ENCODE peak calls at places on chromosome 16, in five cellular contexts. G is mucosa of gallbladder; C is T-cell; M is stimulated activated CD8-positive, alpha-beta memory T cell treated with anti-CD3 and anti-CD28 coated beads, Interleukin-15, amount 100 ng/mL, for 24 hours; F is HS-27A. T is an unnamed sample.

GRCh38 chr16:68319185-68319908 is 8.5 kb downstream of the PRMT7 start:
- DNase-seq in F (no peak), G (no peak), M (no peak), C (no peak), T (no peak)

GRCh38 chr16:14354561-14355351 is 275.3 kb downstream of the PARN start:
- DNase-seq in F (no peak), G (no peak), M (no peak), C (no peak), T (no peak)

GRCh38 chr16:72195609-72196008 is 23.7 kb upstream of the PMFBP1 start:
- DNase-seq in G (no peak), M (no peak), C (no peak), F (no peak), T (no peak)

GRCh38 chr16:67372664-67373063 is 20.6 kb downstream of the TPPP3 start:
- DNase-seq in F (no peak), M (no peak), G (no peak), C (no peak), T (no peak)

GRCh38 chr16:51407199-51407598 is 256.1 kb upstream of the SALL1 start:
- DNase-seq in C (no peak), F (no peak), M (no peak), G (no peak), T (no peak)

GRCh38 chr16:85944572-85945423 is 45.8 kb downstream of the IRF8 start:
- DNase-seq in G (no peak), C (no peak), M (no peak), F (no peak), T (no peak)

GRCh38 chr16:79042886-79043285 is 557.7 kb downstream of the MAF start:
- DNase-seq in C (peak; percentile 4), F (no peak), M (no peak), G (no peak), T (no peak)

GRCh38 chr16:69935278-69935711 is 15.8 kb upstream of the CLEC18A start:
- DNase-seq in C (no peak), M (no peak), F (no peak), G (no peak), T (no peak)

GRCh38 chr16:87263418-87264052 is 53.7 kb downstream of the C16orf95 start:
- DNase-seq in C (no peak), M (no peak), G (no peak), F (no peak), T (no peak)

GRCh38 chr16:79607587-79607986 is 7.0 kb upstream of the MAF start:
- DNase-seq in M (no peak), G (no peak), C (no peak), F (no peak), T (no peak)

GRCh38 chr16:80526418-80527061 is 14.3 kb upstream of the DYNLRB2 start:
- DNase-seq in F (peak; percentile 12), G (peak; percentile 59), C (peak; percentile 37), M (no peak), T (no peak)

GRCh38 chr16:83300326-83300725 is 507.5 kb upstream of the HSBP1 start:
- DNase-seq in G (no peak), C (no peak), F (no peak), M (no peak), T (no peak)

GRCh38 chr16:70715113-70715711 is 29.4 kb upstream of the MTSS2 start:
- DNase-seq in F (peak; percentile 99), G (peak; percentile 70), M (no peak), C (no peak), T (no peak)

GRCh38 chr16:3017262-3017805 is 649 bp downstream of the CLDN6 start:
- DNase-seq in C (no peak), G (no peak), F (no peak), M (no peak), T (no peak)

GRCh38 chr16:50585331-50585776 is 37.2 kb downstream of the NKD1 start:
- DNase-seq in C (no peak), G (peak; percentile 79), F (no peak), M (no peak), T (no peak)

GRCh38 chr16:35184356-35184870 is 1725.0 kb downstream of the TP53TG3F start:
- DNase-seq in F (no peak), M (no peak), C (no peak), G (no peak), T (no peak)

GRCh38 chr16:81713295-81713772 is 65.8 kb upstream of the PLCG2 start:
- DNase-seq in G (no peak), C (no peak), M (no peak), F (no peak), T (no peak)

GRCh38 chr16:71360378-71360777 is 1.9 kb downstream of the CALB2 start:
- DNase-seq in C (no peak), G (peak; percentile 32), F (peak; percentile 69), M (no peak), T (no peak)

GRCh38 chr16:83689385-83689831 is 118.4 kb upstream of the HSBP1 start:
- DNase-seq in M (no peak), C (no peak), F (peak; percentile 89), G (no peak), T (no peak)

GRCh38 chr16:30434852-30435251 is 5.0 kb upstream of the DCTPP1 start:
- DNase-seq in F (no peak), C (no peak), G (no peak), M (no peak), T (no peak)

GRCh38 chr16:72797606-72798005 is 250.3 kb downstream of the ZFHX3 start:
- DNase-seq in G (peak; percentile 28), C (no peak), M (no peak), F (no peak), T (no peak)

GRCh38 chr16:77306050-77306616 is 106.9 kb downstream of the SYCE1L start:
- DNase-seq in M (no peak), F (no peak), G (no peak), C (no peak), T (no peak)

GRCh38 chr16:22311520-22311919 is 14.3 kb downstream of the POLR3E start:
- DNase-seq in F (no peak), G (no peak), M (no peak), C (no peak), T (no peak)

GRCh38 chr16:15055141-15056053 is 477 bp downstream of the NTAN1 start:
- DNase-seq in G (no peak), M (no peak), F (no peak), C (no peak), T (no peak)

GRCh38 chr16:13672196-13672595 is 247.8 kb upstream of the ERCC4 start:
- DNase-seq in C (no peak), F (no peak), G (no peak), M (no peak), T (no peak)

GRCh38 chr16:27566417-27566816 is 16.5 kb downstream of the KATNIP start:
- DNase-seq in C (no peak), M (no peak), F (no peak), G (peak; percentile 16), T (no peak)

GRCh38 chr16:83931556-83931955 is 21.5 kb upstream of the OSGIN1 start:
- DNase-seq in M (no peak), G (no peak), C (no peak), F (no peak), T (no peak)